ENCODE peak calls at places on chromosomes 11 and 22, in nine cellular contexts. One of them, this sample, is unnamed.

GRCh38 chr11:4026389-4026788 is 68.2 kb upstream of the RRM1 start:
- DNase-seq in activated T-helper 9 cell treated with anti-CD3 and anti-CD28 coated beads, Interleukin-2, amount 50 U/mL, for 16 hours: no peak
- DNase-seq in stimulated activated CD4-positive, alpha-beta T cell treated with anti-CD3 and anti-CD28 coated beads, TNF-alpha, amount 100 ng/mL, for 1 hour: no peak
- DNase-seq in MCF 10A: no peak
- DNase-seq in nephron progenitor cell: no peak
- DNase-seq in amniotic stem cell: no peak
- DNase-seq in activated CD4-positive, alpha-beta memory T cell treated with anti-CD3 and anti-CD28 coated beads for 36 hours: no peak
- DNase-seq in nucleus accumbens: no peak
- DNase-seq in anterior cingulate cortex: no peak
- DNase-seq in this sample: no peak

GRCh38 chr22:19429950-19430889 is 1.3 kb downstream of the HIRA start:
- DNase-seq in nucleus accumbens: no peak
- DNase-seq in nephron progenitor cell: peak
- DNase-seq in amniotic stem cell: no peak
- DNase-seq in activated CD4-positive, alpha-beta memory T cell treated with anti-CD3 and anti-CD28 coated beads for 36 hours: peak
- DNase-seq in MCF 10A: peak
- DNase-seq in activated T-helper 9 cell treated with anti-CD3 and anti-CD28 coated beads, Interleukin-2, amount 50 U/mL, for 16 hours: no peak
- DNase-seq in anterior cingulate cortex: no peak
- DNase-seq in stimulated activated CD4-positive, alpha-beta T cell treated with anti-CD3 and anti-CD28 coated beads, TNF-alpha, amount 100 ng/mL, for 1 hour: no peak
- DNase-seq in this sample: no peak

GRCh38 chr11:76086713-76087635 is 119.3 kb downstream of the WNT11 start:
- DNase-seq in activated CD4-positive, alpha-beta memory T cell treated with anti-CD3 and anti-CD28 coated beads for 36 hours: no peak
- DNase-seq in MCF 10A: no peak
- DNase-seq in stimulated activated CD4-positive, alpha-beta T cell treated with anti-CD3 and anti-CD28 coated beads, TNF-alpha, amount 100 ng/mL, for 1 hour: no peak
- DNase-seq in amniotic stem cell: no peak
- DNase-seq in nephron progenitor cell: no peak
- DNase-seq in activated T-helper 9 cell treated with anti-CD3 and anti-CD28 coated beads, Interleukin-2, amount 50 U/mL, for 16 hours: no peak
- DNase-seq in anterior cingulate cortex: no peak
- DNase-seq in nucleus accumbens: no peak
- DNase-seq in this sample: no peak

GRCh38 chr11:32088117-32088941 is 2.5 kb upstream of the RCN1 start:
- DNase-seq in nucleus accumbens: peak
- DNase-seq in activated CD4-positive, alpha-beta memory T cell treated with anti-CD3 and anti-CD28 coated beads for 36 hours: peak
- DNase-seq in amniotic stem cell: peak
- DNase-seq in anterior cingulate cortex: no peak
- DNase-seq in stimulated activated CD4-positive, alpha-beta T cell treated with anti-CD3 and anti-CD28 coated beads, TNF-alpha, amount 100 ng/mL, for 1 hour: no peak
- DNase-seq in activated T-helper 9 cell treated with anti-CD3 and anti-CD28 coated beads, Interleukin-2, amount 50 U/mL, for 16 hours: no peak
- DNase-seq in MCF 10A: peak
- DNase-seq in nephron progenitor cell: no peak
- DNase-seq in this sample: no peak

GRCh38 chr11:131109256-131109655 is 193.0 kb upstream of the SNX19 start:
- DNase-seq in activated T-helper 9 cell treated with anti-CD3 and anti-CD28 coated beads, Interleukin-2, amount 50 U/mL, for 16 hours: no peak
- DNase-seq in stimulated activated CD4-positive, alpha-beta T cell treated with anti-CD3 and anti-CD28 coated beads, TNF-alpha, amount 100 ng/mL, for 1 hour: no peak
- DNase-seq in MCF 10A: no peak
- DNase-seq in anterior cingulate cortex: no peak
- DNase-seq in activated CD4-positive, alpha-beta memory T cell treated with anti-CD3 and anti-CD28 coated beads for 36 hours: no peak
- DNase-seq in nephron progenitor cell: no peak
- DNase-seq in nucleus accumbens: no peak
- DNase-seq in amniotic stem cell: peak
- DNase-seq in this sample: no peak

GRCh38 chr11:77879218-77879617 is 58.3 kb downstream of the AAMDC start:
- DNase-seq in activated T-helper 9 cell treated with anti-CD3 and anti-CD28 coated beads, Interleukin-2, amount 50 U/mL, for 16 hours: no peak
- DNase-seq in nucleus accumbens: no peak
- DNase-seq in MCF 10A: peak
- DNase-seq in nephron progenitor cell: no peak
- DNase-seq in stimulated activated CD4-positive, alpha-beta T cell treated with anti-CD3 and anti-CD28 coated beads, TNF-alpha, amount 100 ng/mL, for 1 hour: no peak
- DNase-seq in activated CD4-positive, alpha-beta memory T cell treated with anti-CD3 and anti-CD28 coated beads for 36 hours: no peak
- DNase-seq in amniotic stem cell: no peak
- DNase-seq in anterior cingulate cortex: no peak
- DNase-seq in this sample: no peak

GRCh38 chr22:47337161-47337621 is 574.7 kb downstream of the TBC1D22A start:
- DNase-seq in amniotic stem cell: peak
- DNase-seq in nephron progenitor cell: no peak
- DNase-seq in activated CD4-positive, alpha-beta memory T cell treated with anti-CD3 and anti-CD28 coated beads for 36 hours: no peak
- DNase-seq in nucleus accumbens: no peak
- DNase-seq in stimulated activated CD4-positive, alpha-beta T cell treated with anti-CD3 and anti-CD28 coated beads, TNF-alpha, amount 100 ng/mL, for 1 hour: no peak
- DNase-seq in anterior cingulate cortex: no peak
- DNase-seq in MCF 10A: peak
- DNase-seq in activated T-helper 9 cell treated with anti-CD3 and anti-CD28 coated beads, Interleukin-2, amount 50 U/mL, for 16 hours: no peak
- DNase-seq in this sample: peak

GRCh38 chr11:69156218-69156639 is 494 bp downstream of the SMIM38 start:
- DNase-seq in activated CD4-positive, alpha-beta memory T cell treated with anti-CD3 and anti-CD28 coated beads for 36 hours: no peak
- DNase-seq in stimulated activated CD4-positive, alpha-beta T cell treated with anti-CD3 and anti-CD28 coated beads, TNF-alpha, amount 100 ng/mL, for 1 hour: no peak
- DNase-seq in nucleus accumbens: no peak
- DNase-seq in MCF 10A: no peak
- DNase-seq in anterior cingulate cortex: no peak
- DNase-seq in amniotic stem cell: no peak
- DNase-seq in nephron progenitor cell: no peak
- DNase-seq in activated T-helper 9 cell treated with anti-CD3 and anti-CD28 coated beads, Interleukin-2, amount 50 U/mL, for 16 hours: no peak
- DNase-seq in this sample: no peak

GRCh38 chr22:37564111-37564711 is 3.9 kb downstream of the CDC42EP1 start:
- DNase-seq in activated CD4-positive, alpha-beta memory T cell treated with anti-CD3 and anti-CD28 coated beads for 36 hours: no peak
- DNase-seq in activated T-helper 9 cell treated with anti-CD3 and anti-CD28 coated beads, Interleukin-2, amount 50 U/mL, for 16 hours: no peak
- DNase-seq in anterior cingulate cortex: no peak
- DNase-seq in nephron progenitor cell: no peak
- DNase-seq in MCF 10A: peak
- DNase-seq in stimulated activated CD4-positive, alpha-beta T cell treated with anti-CD3 and anti-CD28 coated beads, TNF-alpha, amount 100 ng/mL, for 1 hour: no peak
- DNase-seq in nucleus accumbens: no peak
- DNase-seq in amniotic stem cell: no peak
- DNase-seq in this sample: no peak

GRCh38 chr11:75004215-75004614 is 15.5 kb downstream of the NEU3 start:
- DNase-seq in anterior cingulate cortex: no peak
- DNase-seq in nucleus accumbens: no peak
- DNase-seq in MCF 10A: no peak
- DNase-seq in nephron progenitor cell: no peak
- DNase-seq in stimulated activated CD4-positive, alpha-beta T cell treated with anti-CD3 and anti-CD28 coated beads, TNF-alpha, amount 100 ng/mL, for 1 hour: no peak
- DNase-seq in activated CD4-positive, alpha-beta memory T cell treated with anti-CD3 and anti-CD28 coated beads for 36 hours: no peak
- DNase-seq in activated T-helper 9 cell treated with anti-CD3 and anti-CD28 coated beads, Interleukin-2, amount 50 U/mL, for 16 hours: no peak
- DNase-seq in amniotic stem cell: no peak
- DNase-seq in this sample: no peak

GRCh38 chr11:3959015-3959917 is 103.8 kb downstream of the STIM1 start:
- DNase-seq in stimulated activated CD4-positive, alpha-beta T cell treated with anti-CD3 and anti-CD28 coated beads, TNF-alpha, amount 100 ng/mL, for 1 hour: no peak
- DNase-seq in nucleus accumbens: no peak
- DNase-seq in nephron progenitor cell: no peak
- DNase-seq in MCF 10A: peak
- DNase-seq in activated T-helper 9 cell treated with anti-CD3 and anti-CD28 coated beads, Interleukin-2, amount 50 U/mL, for 16 hours: no peak
- DNase-seq in anterior cingulate cortex: no peak
- DNase-seq in amniotic stem cell: no peak
- DNase-seq in activated CD4-positive, alpha-beta memory T cell treated with anti-CD3 and anti-CD28 coated beads for 36 hours: no peak
- DNase-seq in this sample: no peak

GRCh38 chr22:21033895-21034294 is 1.5 kb upstream of the SLC7A4 start:
- DNase-seq in stimulated activated CD4-positive, alpha-beta T cell treated with anti-CD3 and anti-CD28 coated beads, TNF-alpha, amount 100 ng/mL, for 1 hour: no peak
- DNase-seq in nucleus accumbens: no peak
- DNase-seq in activated CD4-positive, alpha-beta memory T cell treated with anti-CD3 and anti-CD28 coated beads for 36 hours: no peak
- DNase-seq in anterior cingulate cortex: no peak
- DNase-seq in activated T-helper 9 cell treated with anti-CD3 and anti-CD28 coated beads, Interleukin-2, amount 50 U/mL, for 16 hours: no peak
- DNase-seq in MCF 10A: no peak
- DNase-seq in amniotic stem cell: no peak
- DNase-seq in nephron progenitor cell: no peak
- DNase-seq in this sample: no peak

GRCh38 chr22:49005557-49005956 is 822.1 kb downstream of the BRD1 start:
- DNase-seq in activated CD4-positive, alpha-beta memory T cell treated with anti-CD3 and anti-CD28 coated beads for 36 hours: no peak
- DNase-seq in anterior cingulate cortex: no peak
- DNase-seq in MCF 10A: no peak
- DNase-seq in amniotic stem cell: no peak
- DNase-seq in nephron progenitor cell: no peak
- DNase-seq in stimulated activated CD4-positive, alpha-beta T cell treated with anti-CD3 and anti-CD28 coated beads, TNF-alpha, amount 100 ng/mL, for 1 hour: no peak
- DNase-seq in nucleus accumbens: no peak
- DNase-seq in activated T-helper 9 cell treated with anti-CD3 and anti-CD28 coated beads, Interleukin-2, amount 50 U/mL, for 16 hours: no peak
- DNase-seq in this sample: peak

GRCh38 chr11:33406241-33406640 is 149.1 kb downstream of the HIPK3 start:
- DNase-seq in anterior cingulate cortex: no peak
- DNase-seq in nephron progenitor cell: no peak
- DNase-seq in nucleus accumbens: no peak
- DNase-seq in MCF 10A: no peak
- DNase-seq in stimulated activated CD4-positive, alpha-beta T cell treated with anti-CD3 and anti-CD28 coated beads, TNF-alpha, amount 100 ng/mL, for 1 hour: no peak
- DNase-seq in activated CD4-positive, alpha-beta memory T cell treated with anti-CD3 and anti-CD28 coated beads for 36 hours: no peak
- DNase-seq in activated T-helper 9 cell treated with anti-CD3 and anti-CD28 coated beads, Interleukin-2, amount 50 U/mL, for 16 hours: no peak
- DNase-seq in amniotic stem cell: no peak
- DNase-seq in this sample: no peak

This sample was measured in posterior cingulate gyrus.